ENCODE peak calls at places on chromosome 19, in six cellular contexts. O is HCT116, I is GM12878, W is HepG2, M is K562, P is H1. V is an unnamed sample.

GRCh38 chr19:34337747-34338146 is 27.2 kb upstream of the GPI start:
- DNase-seq in O (no peak), I (no peak), W (no peak), M (no peak), P (no peak), V (no peak)

GRCh38 chr19:44576843-44577565 is 36.4 kb upstream of the IGSF23 start:
- DNase-seq in O (peak), I (no peak), W (peak), M (peak), P (no peak), V (peak)

GRCh38 chr19:46717034-46717715 is at the start of gene PRKD2:
- DNase-seq in O (no peak), I (no peak), W (peak), M (peak), P (no peak), V (peak)

GRCh38 chr19:51889934-51890333 is 2.2 kb upstream of the ZNF577 start:
- DNase-seq in O (no peak), I (no peak), W (no peak), M (no peak), P (no peak), V (no peak)

GRCh38 chr19:5829567-5830315 is 9.8 kb downstream of the FUT6 start:
- DNase-seq in O (no peak), I (no peak), W (no peak), M (no peak), P (no peak), V (no peak)

GRCh38 chr19:4937060-4937459 is 27.8 kb downstream of the UHRF1 start:
- DNase-seq in O (no peak), I (no peak), W (no peak), M (no peak), P (no peak), V (no peak)

GRCh38 chr19:19534556-19535265 is 3.4 kb upstream of the CILP2 start:
- DNase-seq in O (no peak), I (no peak), W (no peak), M (no peak), P (no peak), V (no peak)

GRCh38 chr19:35767288-35768081 is 7.9 kb upstream of the ARHGAP33 start:
- DNase-seq in O (no peak), I (no peak), W (peak), M (no peak), P (no peak), V (no peak)

GRCh38 chr19:50702870-50703829 is 16.5 kb downstream of the SHANK1 start:
- DNase-seq in O (no peak), I (no peak), W (no peak), M (no peak), P (no peak), V (no peak)

GRCh38 chr19:2239771-2240770 is 3.4 kb downstream of the SF3A2 start:
- DNase-seq in O (no peak), I (no peak), W (no peak), M (no peak), P (no peak), V (no peak)

GRCh38 chr19:35000647-35001501 is 751 bp downstream of the GRAMD1A start:
- DNase-seq in O (no peak), I (no peak), W (peak), M (peak), P (peak), V (no peak)

GRCh38 chr19:48965033-48965805 is at the start of gene FTL:
- DNase-seq in O (peak), I (peak), W (peak), M (peak), P (peak), V (peak)

GRCh38 chr19:426725-427445 is 17.9 kb upstream of the C2CD4C start:
- DNase-seq in O (no peak), I (no peak), W (no peak), M (no peak), P (no peak), V (no peak)

GRCh38 chr19:49400034-49400433 is 12.0 kb downstream of the KASH5 start:
- DNase-seq in O (no peak), I (no peak), W (peak), M (no peak), P (no peak), V (no peak)

GRCh38 chr19:33819875-33820781 is 23.5 kb downstream of the KCTD15 start:
- DNase-seq in O (no peak), I (no peak), W (peak), M (peak), P (no peak), V (no peak)

GRCh38 chr19:3503036-3503572 is 2.6 kb upstream of the DOHH start:
- DNase-seq in O (no peak), I (no peak), W (no peak), M (no peak), P (no peak), V (no peak)

GRCh38 chr19:17942582-17943283 is 9.9 kb downstream of the CCDC124 start:
- DNase-seq in O (no peak), I (no peak), W (no peak), M (peak), P (no peak), V (no peak)

GRCh38 chr19:10701955-10702307 is 692 bp downstream of the QTRT1 start:
- DNase-seq in O (no peak), I (no peak), W (peak), M (peak), P (no peak), V (no peak)
- TF ChIP-seq YY1 in O (no peak), I (no peak), W (no peak), M (no peak), P (no peak), V (no peak)

DNA sequence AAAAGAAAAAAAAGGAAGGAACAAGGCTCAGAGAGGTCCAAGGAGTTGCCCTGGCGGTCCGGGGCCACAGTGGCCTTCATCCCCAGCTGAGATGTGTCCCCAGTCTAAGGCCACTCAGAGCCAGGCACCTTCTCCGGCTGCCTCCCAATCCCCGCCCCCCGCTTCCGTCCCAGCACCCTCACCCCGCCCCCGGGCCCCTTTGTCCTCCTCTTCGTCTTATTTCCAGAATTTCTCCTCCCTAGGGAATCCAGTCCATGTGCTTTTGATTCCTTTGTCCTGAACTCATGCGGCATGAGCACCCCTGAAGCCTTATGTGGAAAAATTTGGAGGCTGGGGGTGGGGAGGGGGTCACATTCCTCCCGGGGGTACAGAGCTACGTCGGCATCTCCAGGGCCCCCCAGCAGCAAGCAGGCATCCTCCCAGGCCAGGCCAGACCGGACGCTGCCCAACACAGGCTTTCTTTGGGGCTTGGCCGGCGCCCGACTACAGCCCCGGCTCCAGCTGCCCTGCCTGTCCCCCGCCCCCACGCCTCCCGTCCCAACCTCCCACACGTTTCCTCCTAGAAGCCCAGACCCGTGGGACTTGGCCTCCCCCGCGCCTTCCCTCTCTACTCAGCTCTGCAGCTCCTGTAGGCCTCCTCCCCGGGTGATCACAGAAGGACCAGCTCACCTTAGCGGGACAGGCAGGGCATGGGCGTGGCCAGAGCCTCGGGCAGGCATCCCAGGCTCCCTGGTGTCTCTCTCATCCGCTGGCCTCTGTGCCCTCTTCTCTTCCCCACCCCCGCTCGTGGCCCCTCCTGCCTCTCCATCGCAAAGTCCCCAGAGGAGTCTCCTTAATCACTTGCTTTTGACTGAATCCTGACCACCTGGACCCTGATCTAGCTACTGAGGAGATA is 17.8 kb upstream of the ADGRE5 start:
- DNase-seq in O (peak), I (no peak), W (peak), M (peak), P (peak), V (peak)
- TF ChIP-seq ZNF274 in O (no peak), I (no peak), W (no peak), M (no peak), P (no peak), V (no peak)

DNA sequence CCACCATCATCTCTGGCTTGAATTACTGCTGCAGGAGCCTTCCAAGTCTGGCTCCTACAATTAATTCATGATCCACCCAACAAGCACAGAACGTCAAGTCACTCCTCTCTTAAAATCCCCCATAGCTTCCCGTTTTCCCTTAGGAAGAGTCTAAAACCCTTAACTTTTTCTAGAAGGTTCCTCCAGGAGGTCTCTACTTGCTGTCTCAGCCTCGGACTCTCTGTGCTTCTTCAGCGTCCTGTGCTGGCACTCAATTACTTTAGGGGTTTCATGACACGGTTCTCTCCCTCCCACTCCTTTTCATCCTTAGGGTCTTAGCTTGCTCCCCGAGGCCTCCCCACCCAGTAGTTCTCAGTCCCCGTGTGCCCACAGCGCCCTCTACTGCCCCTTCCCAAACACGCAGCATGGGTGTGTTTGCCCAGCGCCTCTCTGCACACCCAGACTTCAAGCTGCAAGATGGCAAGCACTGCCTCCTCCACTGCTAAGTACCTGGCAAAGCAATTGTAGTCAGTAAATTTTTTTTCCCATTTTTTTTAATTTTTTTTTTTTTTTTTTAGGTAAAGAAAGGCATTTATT is 25.8 kb upstream of the MAP3K10 start:
- DNase-seq in O (peak), I (no peak), W (peak), M (peak), P (peak), V (peak)
- TF ChIP-seq YY1 in O (no peak), I (peak), W (no peak), M (no peak), P (no peak), V (no peak)

DNA sequence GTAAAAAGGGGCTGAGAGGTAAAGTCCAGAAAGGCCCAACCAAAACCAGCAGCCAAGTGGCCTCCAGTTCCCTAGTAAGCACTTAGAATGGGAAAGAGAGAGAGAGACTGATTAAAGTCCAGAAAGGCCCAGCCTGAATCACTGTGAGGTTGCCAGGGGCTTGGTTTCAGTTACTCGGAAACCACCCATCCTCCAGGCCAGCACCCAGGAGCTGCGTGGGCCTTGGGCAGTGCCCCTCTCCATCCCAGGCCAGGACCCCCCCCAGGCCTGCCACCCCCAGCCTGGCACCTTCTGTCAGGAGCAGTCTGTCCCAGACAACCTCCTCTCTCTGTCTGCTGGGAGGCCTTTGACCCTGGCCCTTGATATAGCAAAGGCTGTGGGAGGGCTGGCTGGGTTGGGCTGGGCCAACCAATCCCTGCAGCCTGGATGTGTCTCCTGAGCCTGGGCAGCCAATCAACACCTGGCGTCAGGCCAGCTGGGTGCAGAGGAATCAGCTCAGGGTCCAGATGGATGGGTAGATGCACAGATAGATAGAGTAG is at the start of gene CYP4F2:
- DNase-seq in O (no peak), I (no peak), W (peak), M (peak), P (no peak), V (no peak)
- TF ChIP-seq ZNF274 in O (no peak), I (no peak), W (no peak), M (no peak), P (no peak), V (no peak)

V was measured in NT2/D1.